ENCODE peak calls at places on chromosomes 16 and 17, in four cellular contexts. Q is EL; I is naive thymus-derived CD8-positive, alpha-beta T cell; K is nephron progenitor cell. O is an unnamed sample.

GRCh38 chr17:34314279-34314678 is 5.0 kb upstream of the CCL8 start:
- DNase-seq in I (no peak), K (no peak), Q (peak), O (no peak)

GRCh38 chr17:41415833-41416335 is 8.5 kb downstream of the KRT37 start:
- DNase-seq in I (no peak), K (no peak), Q (peak), O (no peak)

GRCh38 chr17:76161619-76162222 is 20.7 kb upstream of the FOXJ1 start:
- DNase-seq in I (no peak), Q (no peak), K (no peak), O (no peak)

GRCh38 chr17:58285422-58285810 is 4.7 kb upstream of the MPO start:
- DNase-seq in I (no peak), Q (no peak), K (no peak), O (peak)

GRCh38 chr16:31452631-31453106 is 6.6 kb upstream of the ARMC5 start:
- DNase-seq in I (no peak), Q (peak), K (no peak), O (no peak)

GRCh38 chr16:81350306-81350615 is 35.5 kb downstream of the GAN start:
- DNase-seq in I (no peak), K (no peak), Q (no peak), O (no peak)

GRCh38 chr16:2008009-2008526 is 1.6 kb downstream of the ZNF598 start:
- DNase-seq in Q (peak), K (no peak), I (no peak), O (peak)

GRCh38 chr17:66682293-66682692 is 152.6 kb upstream of the CACNG5 start:
- DNase-seq in Q (no peak), K (no peak), I (no peak), O (no peak)

GRCh38 chr16:85451646-85452363 is 161.3 kb upstream of the GSE1 start:
- DNase-seq in Q (no peak), K (no peak), I (no peak), O (no peak)

GRCh38 chr16:78606572-78606971 is 507.1 kb downstream of the WWOX start:
- DNase-seq in K (no peak), I (no peak), Q (no peak), O (no peak)

GRCh38 chr17:78391843-78392242 is 13.4 kb downstream of the PGS1 start:
- DNase-seq in K (no peak), Q (peak), I (no peak), O (no peak)

GRCh38 chr16:49977427-49977826 is 47.6 kb upstream of the CNEP1R1 start:
- DNase-seq in Q (no peak), K (no peak), I (no peak), O (no peak)

GRCh38 chr16:50591800-50592771 is 43.9 kb downstream of the NKD1 start:
- DNase-seq in K (no peak), Q (no peak), I (no peak), O (no peak)

GRCh38 chr17:76000016-76000754 is 470 bp upstream of the CDK3 start:
- DNase-seq in K (peak), I (peak), Q (peak), O (peak)

GRCh38 chr17:50533720-50534148 is 1.2 kb downstream of the EPN3 start:
- DNase-seq in Q (peak), K (no peak), I (no peak), O (no peak)

O was measured in GF-D8.